ENCODE peak calls at places on chromosomes 1 and 21, in ten cellular contexts. C is pancreas, N is A549, D is Peyer's patch, J is PC-3, F is brain microvascular endothelial cell, K is DND-41, I is lower leg skin, T is BE2C, Q is stomach. P is an unnamed sample.

GRCh38 chr1:68269637-68270430 is 37.5 kb upstream of the WLS start:
- DNase-seq in C (no peak), N (peak), D (no peak), J (peak), F (peak), K (no peak), I (no peak), T (no peak), Q (no peak), P (no peak)

GRCh38 chr1:11533790-11534787 is 55.1 kb downstream of the DISP3 start:
- DNase-seq in C (no peak), N (no peak), D (no peak), J (no peak), F (no peak), K (no peak), I (no peak), T (no peak), Q (no peak), P (no peak)

GRCh38 chr1:55064071-55064581 is 24.8 kb downstream of the PCSK9 start:
- DNase-seq in C (no peak), N (no peak), D (no peak), J (no peak), F (no peak), K (no peak), I (no peak), T (peak), Q (no peak), P (no peak)

GRCh38 chr21:21664871-21665270 is 666.7 kb downstream of the NCAM2 start:
- DNase-seq in C (no peak), N (no peak), D (no peak), J (no peak), F (no peak), K (no peak), I (no peak), T (no peak), Q (no peak), P (no peak)

GRCh38 chr1:184513966-184514365 is 127.1 kb downstream of the C1orf21 start:
- DNase-seq in C (peak), N (no peak), D (no peak), J (peak), F (peak), K (no peak), I (no peak), T (no peak), Q (no peak), P (no peak)

GRCh38 chr1:206753141-206753540 is 17.4 kb upstream of the IL19 start:
- DNase-seq in C (no peak), N (no peak), D (no peak), J (peak), F (peak), K (no peak), I (no peak), T (no peak), Q (no peak), P (no peak)

GRCh38 chr1:79124756-79125155 is 118.2 kb upstream of the ADGRL4 start:
- DNase-seq in C (no peak), N (no peak), D (no peak), J (peak), F (no peak), K (no peak), I (no peak), T (no peak), Q (no peak), P (no peak)

GRCh38 chr1:45258059-45258650 is 51.8 kb upstream of the ZSWIM5 start:
- DNase-seq in C (no peak), N (no peak), D (no peak), J (no peak), F (no peak), K (peak), I (no peak), T (no peak), Q (no peak), P (no peak)

GRCh38 chr1:118487091-118487490 is 302.1 kb upstream of the SPAG17 start:
- DNase-seq in C (no peak), N (no peak), D (no peak), J (no peak), F (no peak), K (no peak), I (no peak), T (no peak), Q (no peak), P (no peak)

GRCh38 chr1:203462878-203463277 is 12.7 kb upstream of the PRELP start:
- DNase-seq in C (no peak), N (no peak), D (no peak), J (peak), F (peak), K (no peak), I (peak), T (no peak), Q (no peak), P (no peak)

GRCh38 chr1:5944848-5945167 is 47.4 kb downstream of the NPHP4 start:
- DNase-seq in C (no peak), N (no peak), D (no peak), J (no peak), F (no peak), K (no peak), I (peak), T (no peak), Q (no peak), P (no peak)

GRCh38 chr1:230643887-230644286 is 1.6 kb downstream of the COG2 start:
- DNase-seq in C (no peak), N (peak), D (no peak), J (peak), F (peak), K (no peak), I (no peak), T (no peak), Q (no peak), P (no peak)

GRCh38 chr21:46636550-46637289 is 1.2 kb downstream of the PRMT2 start:
- DNase-seq in C (no peak), N (no peak), D (no peak), J (peak), F (no peak), K (no peak), I (no peak), T (no peak), Q (no peak), P (no peak)

GRCh38 chr21:39001341-39001740 is 181.9 kb downstream of the PSMG1 start:
- DNase-seq in C (no peak), N (no peak), D (no peak), J (no peak), F (no peak), K (no peak), I (no peak), T (no peak), Q (no peak), P (no peak)

GRCh38 chr1:42439940-42440339 is 15.9 kb downstream of the ZMYND12 start:
- DNase-seq in C (no peak), N (no peak), D (no peak), J (peak), F (peak), K (no peak), I (no peak), T (no peak), Q (no peak), P (no peak)

GRCh38 chr1:23903754-23904153 is 9.4 kb downstream of the CNR2 start:
- DNase-seq in C (no peak), N (no peak), D (no peak), J (no peak), F (no peak), K (no peak), I (no peak), T (no peak), Q (no peak), P (no peak)

GRCh38 chr1:23902611-23903278 is 10.4 kb downstream of the CNR2 start:
- DNase-seq in C (no peak), N (no peak), D (no peak), J (no peak), F (no peak), K (no peak), I (no peak), T (peak), Q (no peak), P (no peak)

GRCh38 chr1:23905461-23906025 is 7.6 kb downstream of the CNR2 start:
- DNase-seq in C (no peak), N (no peak), D (no peak), J (no peak), F (no peak), K (no peak), I (no peak), T (peak), Q (no peak), P (no peak)

GRCh38 chr1:23906731-23907130 is 6.4 kb downstream of the CNR2 start:
- DNase-seq in C (no peak), N (no peak), D (no peak), J (no peak), F (no peak), K (no peak), I (no peak), T (no peak), Q (no peak), P (no peak)

GRCh38 chr1:23904748-23905357 is 8.3 kb downstream of the CNR2 start:
- DNase-seq in C (no peak), N (no peak), D (no peak), J (peak), F (no peak), K (peak), I (no peak), T (no peak), Q (no peak), P (no peak)
- TF ChIP-seq CTCF in C (no peak), N (no peak), D (no peak), J (no peak), F (no peak), K (no peak), I (no peak), T (no peak), Q (no peak), P (no peak)

GRCh38 chr1:168441745-168442144 is 102.1 kb downstream of the XCL2 start:
- DNase-seq in C (no peak), N (no peak), D (no peak), J (no peak), F (no peak), K (no peak), I (no peak), T (no peak), Q (no peak), P (no peak)

GRCh38 chr1:168439451-168440375 is 104.1 kb downstream of the XCL2 start:
- DNase-seq in C (peak), N (peak), D (peak), J (peak), F (peak), K (peak), I (peak), T (peak), Q (peak), P (peak)

GRCh38 chr1:168443899-168444298 is 99.9 kb downstream of the XCL2 start:
- DNase-seq in C (no peak), N (no peak), D (peak), J (no peak), F (no peak), K (peak), I (no peak), T (no peak), Q (no peak), P (no peak)

GRCh38 chr1:168443356-168443755 is 100.4 kb downstream of the XCL2 start:
- DNase-seq in C (no peak), N (no peak), D (no peak), J (no peak), F (no peak), K (no peak), I (no peak), T (no peak), Q (no peak), P (no peak)

GRCh38 chr1:168442931-168443330 is 100.9 kb downstream of the XCL2 start:
- DNase-seq in C (no peak), N (no peak), D (no peak), J (no peak), F (no peak), K (no peak), I (no peak), T (no peak), Q (no peak), P (no peak)
- H3K4me3 ChIP-seq in C (no peak), N (no peak), D (no peak), J (no peak), F (no peak), K (no peak), I (no peak), T (no peak), Q (no peak), P (no peak)

DNA sequence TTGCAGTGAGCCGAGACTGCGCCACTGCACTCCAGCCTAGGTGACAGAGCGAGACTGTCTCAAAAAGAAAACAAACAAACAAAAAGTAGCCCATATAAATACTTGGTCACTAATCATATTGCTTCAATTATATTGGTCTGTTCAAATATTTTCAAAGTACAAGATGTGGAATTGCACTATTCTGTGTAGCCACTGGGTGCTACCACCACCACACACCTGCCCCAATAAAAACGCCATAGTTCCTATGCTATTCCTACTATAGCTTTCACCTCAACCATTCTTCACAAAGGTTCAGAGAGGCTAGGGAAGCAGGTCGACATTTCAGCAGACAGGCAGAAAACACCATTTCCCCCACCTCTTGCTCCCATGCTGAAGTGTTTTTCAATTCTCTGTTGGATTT is 16.7 kb downstream of the NDC1 start:
- DNase-seq in C (no peak), N (no peak), D (no peak), J (no peak), F (no peak), K (no peak), I (no peak), T (no peak), Q (no peak), P (no peak)
- TF ChIP-seq CTCF in C (no peak), N (no peak), D (no peak), J (peak), F (peak), K (peak), I (no peak), T (no peak), Q (no peak), P (no peak)

GRCh38 chr21:41953831-41954653 is at the start of gene C2CD2:
- DNase-seq in C (peak), N (peak), D (peak), J (peak), F (no peak), K (peak), I (no peak), T (peak), Q (peak), P (no peak)

GRCh38 chr21:41952568-41953248 is 1.1 kb downstream of the C2CD2 start:
- DNase-seq in C (no peak), N (no peak), D (no peak), J (peak), F (no peak), K (no peak), I (no peak), T (no peak), Q (no peak), P (no peak)

GRCh38 chr21:41950941-41951408 is 2.8 kb downstream of the C2CD2 start:
- DNase-seq in C (no peak), N (no peak), D (no peak), J (no peak), F (no peak), K (no peak), I (no peak), T (no peak), Q (no peak), P (no peak)

GRCh38 chr21:41953249-41953830 is 478 bp downstream of the C2CD2 start:
- DNase-seq in C (peak), N (no peak), D (no peak), J (peak), F (no peak), K (no peak), I (no peak), T (no peak), Q (peak), P (no peak)

GRCh38 chr21:41951876-41952567 is 1.8 kb downstream of the C2CD2 start:
- DNase-seq in C (no peak), N (no peak), D (no peak), J (no peak), F (no peak), K (no peak), I (no peak), T (no peak), Q (no peak), P (no peak)
- H3K4me3 ChIP-seq in C (peak), N (no peak), D (no peak), J (peak), F (peak), K (no peak), I (no peak), T (no peak), Q (peak), P (peak)

GRCh38 chr1:115879977-115880376 is 39.1 kb upstream of the NHLH2 start:
- DNase-seq in C (no peak), N (no peak), D (no peak), J (no peak), F (no peak), K (no peak), I (no peak), T (no peak), Q (no peak), P (no peak)
- TF ChIP-seq CTCF in C (no peak), N (no peak), D (no peak), J (peak), F (peak), K (no peak), I (no peak), T (no peak), Q (no peak), P (no peak)

DNA sequence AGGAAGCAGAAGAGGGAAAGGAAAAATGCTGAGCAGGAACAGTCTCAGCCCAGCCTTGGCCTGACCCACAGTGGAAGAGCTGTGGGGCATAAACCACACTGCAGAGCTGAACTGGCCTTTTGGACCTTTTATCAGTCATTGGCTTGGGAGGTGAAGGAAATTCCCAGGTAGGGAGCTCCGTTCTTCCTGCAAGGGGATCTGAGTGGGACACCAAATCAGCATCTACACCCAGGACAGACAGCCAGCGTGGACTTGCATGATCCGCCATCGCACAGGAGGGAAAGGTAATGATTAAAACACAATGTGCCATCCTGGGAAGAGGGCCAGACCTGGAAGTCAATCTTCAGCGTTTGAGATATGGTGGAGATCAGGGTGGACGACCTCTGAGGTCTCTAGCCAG is 1.2 kb upstream of the MTFR1L start:
- DNase-seq in C (no peak), N (no peak), D (peak), J (no peak), F (no peak), K (no peak), I (peak), T (no peak), Q (no peak), P (no peak)
- H3K4me3 ChIP-seq in C (peak), N (peak), D (peak), J (peak), F (no peak), K (peak), I (no peak), T (no peak), Q (peak), P (peak)

DNA sequence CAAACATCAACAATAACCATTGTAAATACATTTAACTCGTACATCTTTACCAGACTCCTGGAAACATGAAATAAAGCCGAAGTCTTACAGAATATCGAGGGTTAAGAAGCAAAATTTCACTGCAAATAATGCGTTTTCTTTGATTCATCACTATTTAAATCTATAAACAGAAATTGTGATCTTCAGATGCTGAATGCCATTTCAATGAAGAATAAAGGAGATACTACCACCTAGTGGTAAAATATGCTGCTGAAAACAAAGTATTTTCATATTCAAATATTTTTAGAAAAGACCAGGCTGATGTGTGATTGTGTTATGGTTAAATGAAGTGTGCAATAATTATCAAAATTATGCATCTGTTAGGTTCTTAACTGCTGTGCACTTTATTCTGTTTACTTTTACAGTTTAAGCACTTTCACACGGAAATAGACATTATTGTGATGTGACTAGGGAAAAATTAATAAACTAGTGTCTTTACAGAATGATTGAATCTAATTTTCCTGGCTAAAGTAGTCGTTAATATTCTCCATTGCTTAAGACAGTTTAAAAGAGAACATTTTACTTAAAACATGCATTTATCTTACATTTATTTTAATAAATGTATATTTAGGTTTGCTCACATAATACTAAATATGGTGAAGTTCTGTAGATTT is 1093.1 kb downstream of the MRPL39 start:
- DNase-seq in C (no peak), N (no peak), D (no peak), J (peak), F (no peak), K (no peak), I (no peak), T (no peak), Q (no peak), P (no peak)
- TF ChIP-seq CTCF in C (peak), N (no peak), D (no peak), J (peak), F (peak), K (peak), I (no peak), T (peak), Q (no peak), P (peak)

DNA sequence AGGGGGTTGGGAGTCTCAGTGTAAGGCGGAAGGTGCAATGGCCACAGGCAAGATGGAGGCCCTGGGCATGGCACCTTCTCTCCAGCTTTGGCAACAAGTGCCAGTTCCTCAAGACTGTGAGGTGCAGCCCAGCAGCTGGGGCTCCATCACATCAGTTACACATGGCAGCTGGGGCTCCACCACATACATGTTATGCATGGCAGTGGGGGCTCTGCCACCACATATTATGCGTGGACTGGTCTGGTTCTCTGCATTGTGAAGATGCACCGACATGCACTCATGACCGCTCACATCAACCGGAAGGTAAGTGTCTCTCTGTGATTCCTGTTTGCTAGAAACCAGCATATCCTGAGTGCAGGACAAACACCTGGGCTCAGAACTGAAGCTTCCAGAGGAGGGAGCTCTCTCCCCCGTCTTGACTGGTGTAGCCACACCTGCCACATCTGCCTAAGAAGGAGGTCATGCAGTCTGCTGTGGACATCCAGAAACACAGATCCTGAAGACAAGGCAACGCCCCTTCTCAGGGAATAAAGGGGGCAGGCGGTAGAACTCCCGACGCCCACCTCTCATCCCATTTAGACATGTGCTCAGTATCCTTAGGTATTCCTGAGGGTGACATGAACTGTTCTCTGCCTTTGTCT is 104.1 kb upstream of the TMPRSS2 start:
- DNase-seq in C (peak), N (peak), D (peak), J (peak), F (no peak), K (peak), I (no peak), T (no peak), Q (peak), P (no peak)
- H3K4me3 ChIP-seq in C (no peak), N (no peak), D (no peak), J (peak), F (no peak), K (no peak), I (no peak), T (no peak), Q (no peak), P (no peak)

P was measured in dorsolateral prefrontal cortex.